ENCODE peak calls at places on chromosomes 7 and 10, in eight cellular contexts. E, P, L, K, C, J, B and D are unnamed samples.

GRCh38 chr7:1889556-1890181 is 219.6 kb downstream of the ELFN1 start:
- DNase-seq in E (no peak), P (no peak), L (no peak), K (no peak), C (peak; percentile 66), J (peak; percentile 26), B (no peak), D (no peak)

GRCh38 chr7:150791304-150791703 is 8.9 kb downstream of the TMEM176B start:
- DNase-seq in E (no peak), P (no peak), L (no peak), K (no peak), C (no peak), J (no peak), B (no peak), D (no peak)

GRCh38 chr10:95440756-95441546 is 120.2 kb downstream of the SORBS1 start:
- DNase-seq in E (no peak), P (no peak), L (no peak), K (no peak), C (peak; percentile 46), J (no peak), B (no peak), D (no peak)

GRCh38 chr10:75208177-75208576 is 2.4 kb upstream of the VDAC2 start:
- DNase-seq in E (no peak), P (peak; percentile 89), L (no peak), K (peak; percentile 7), C (no peak), J (no peak), B (no peak), D (peak; percentile 60)

GRCh38 chr7:15648461-15648961 is 38.0 kb downstream of the MEOX2 start:
- DNase-seq in E (no peak), P (no peak), L (no peak), K (no peak), C (no peak), J (no peak), B (no peak), D (no peak)

GRCh38 chr10:92573798-92574544 is at the start of gene IDE:
- DNase-seq in E (peak; percentile 67), P (peak; percentile 91), L (peak; percentile 70), K (peak; percentile 61), C (peak; percentile 90), J (peak; percentile 76), B (peak; percentile 89), D (peak; percentile 93)

GRCh38 chr10:116728526-116729096 is 13.8 kb downstream of the HSPA12A start:
- DNase-seq in E (no peak), P (no peak), L (no peak), K (no peak), C (peak; percentile 98), J (no peak), B (no peak), D (peak; percentile 42)

GRCh38 chr7:102393467-102393866 is 2.7 kb upstream of the PRKRIP1 start:
- DNase-seq in E (no peak), P (no peak), L (no peak), K (no peak), C (no peak), J (no peak), B (no peak), D (no peak)

GRCh38 chr7:7970620-7971307 is 2.2 kb downstream of the GLCCI1 start:
- DNase-seq in E (no peak), P (no peak), L (no peak), K (peak; percentile 54), C (peak; percentile 48), J (no peak), B (no peak), D (no peak)

GRCh38 chr7:137956591-137956990 is 45.3 kb downstream of the CREB3L2 start:
- DNase-seq in E (no peak), P (no peak), L (no peak), K (no peak), C (no peak), J (no peak), B (no peak), D (no peak)

GRCh38 chr7:99579281-99579955 is 18.6 kb upstream of the TMEM225B start:
- DNase-seq in E (no peak), P (no peak), L (no peak), K (no peak), C (no peak), J (no peak), B (no peak), D (no peak)

GRCh38 chr7:30963842-30964241 is at the start of gene GHRHR:
- DNase-seq in E (no peak), P (no peak), L (no peak), K (no peak), C (no peak), J (no peak), B (no peak), D (peak; percentile 59)

GRCh38 chr10:98340946-98341345 is 73.0 kb upstream of the LOXL4 start:
- DNase-seq in E (no peak), P (no peak), L (no peak), K (no peak), C (no peak), J (no peak), B (no peak), D (no peak)

GRCh38 chr10:128044961-128045832 is 81.0 kb downstream of the MKI67 start:
- DNase-seq in E (no peak), P (no peak), L (no peak), K (no peak), C (no peak), J (no peak), B (no peak), D (peak; percentile 49)

GRCh38 chr7:104207348-104207730 is 474 bp downstream of the ORC5 start:
- DNase-seq in E (peak; percentile 28), P (peak; percentile 5), L (no peak), K (peak; percentile 43), C (peak; percentile 48), J (peak; percentile 44), B (no peak), D (no peak)

GRCh38 chr7:141339603-141340002 is 211.6 kb upstream of the AGK start:
- DNase-seq in E (no peak), P (no peak), L (no peak), K (no peak), C (no peak), J (no peak), B (no peak), D (no peak)

GRCh38 chr10:5447611-5448071 is 35.3 kb downstream of the NET1 start:
- DNase-seq in E (no peak), P (no peak), L (no peak), K (no peak), C (peak; percentile 39), J (no peak), B (no peak), D (no peak)

GRCh38 chr10:91879514-91880170 is 29.6 kb downstream of the FGFBP3 start:
- DNase-seq in E (no peak), P (no peak), L (no peak), K (no peak), C (no peak), J (no peak), B (no peak), D (no peak)

GRCh38 chr7:128033246-128033645 is 2.0 kb upstream of the LRRC4 start:
- DNase-seq in E (no peak), P (no peak), L (no peak), K (no peak), C (no peak), J (no peak), B (no peak), D (no peak)

GRCh38 chr10:102227050-102227449 is 951 bp downstream of the ELOVL3 start:
- DNase-seq in E (no peak), P (peak; percentile 62), L (no peak), K (no peak), C (no peak), J (no peak), B (no peak), D (no peak)

GRCh38 chr10:123998197-123999141 is 94.9 kb downstream of the CHST15 start:
- DNase-seq in E (no peak), P (no peak), L (no peak), K (no peak), C (no peak), J (no peak), B (no peak), D (no peak)

GRCh38 chr7:32881074-32881982 is 10.2 kb downstream of the KBTBD2 start:
- DNase-seq in E (no peak), P (no peak), L (no peak), K (peak; percentile 20), C (no peak), J (no peak), B (no peak), D (no peak)

GRCh38 chr10:44202952-44203351 is 181.9 kb downstream of the CXCL12 start:
- DNase-seq in E (no peak), P (no peak), L (no peak), K (no peak), C (no peak), J (no peak), B (no peak), D (no peak)

GRCh38 chr10:78028438-78029293 is 649 bp downstream of the POLR3A start:
- DNase-seq in E (no peak), P (peak; percentile 55), L (no peak), K (no peak), C (peak; percentile 59), J (peak; percentile 48), B (no peak), D (peak; percentile 54)

GRCh38 chr10:99695761-99696160 is 36.2 kb downstream of the COX15 start:
- DNase-seq in E (no peak), P (no peak), L (no peak), K (no peak), C (no peak), J (no peak), B (no peak), D (no peak)

GRCh38 chr7:143494622-143495021 is 16.9 kb downstream of the TAS2R41 start:
- DNase-seq in E (no peak), P (no peak), L (no peak), K (no peak), C (peak; percentile 21), J (no peak), B (no peak), D (no peak)

GRCh38 chr7:157544980-157545680 is 208.3 kb downstream of the DNAJB6 start:
- DNase-seq in E (no peak), P (no peak), L (no peak), K (no peak), C (no peak), J (no peak), B (peak; percentile 5), D (peak; percentile 39)

GRCh38 chr7:131029002-131029401 is 295.0 kb upstream of the KLF14 start:
- DNase-seq in E (no peak), P (no peak), L (no peak), K (no peak), C (no peak), J (no peak), B (no peak), D (no peak)

GRCh38 chr10:14954934-14955333 is 1.0 kb upstream of the DCLRE1C start:
- DNase-seq in E (no peak), P (no peak), L (no peak), K (no peak), C (no peak), J (no peak), B (no peak), D (no peak)

GRCh38 chr7:127349881-127350280 is 42.6 kb downstream of the ZNF800 start:
- DNase-seq in E (no peak), P (no peak), L (no peak), K (no peak), C (no peak), J (no peak), B (no peak), D (no peak)

GRCh38 chr10:103806376-103807320 is 48.7 kb downstream of the SH3PXD2A start:
- DNase-seq in E (no peak), P (no peak), L (no peak), K (peak; percentile 24), C (no peak), J (no peak), B (no peak), D (no peak)

GRCh38 chr10:90087197-90088007 is 386.0 kb downstream of the KIF20B start:
- DNase-seq in E (peak; percentile 76), P (peak; percentile 59), L (no peak), K (no peak), C (peak; percentile 53), J (no peak), B (no peak), D (no peak)

GRCh38 chr7:46297515-46297914 is 376.4 kb upstream of the IGFBP3 start:
- DNase-seq in E (no peak), P (no peak), L (no peak), K (no peak), C (no peak), J (no peak), B (no peak), D (no peak)